ENCODE peak calls at places on chromosome 16, in four cellular contexts. One of them, this sample, is unnamed.

GRCh38 chr16:30926333-30926811 is 3.0 kb downstream of the FBXL19 start:
- DNase-seq in Kasumi-1: no peak
- DNase-seq in WTC11: no peak
- DNase-seq in NCI-H82: no peak
- DNase-seq in this sample: no peak

GRCh38 chr16:35249051-35249450 is 1789.6 kb downstream of the TP53TG3F start:
- DNase-seq in WTC11: no peak
- DNase-seq in Kasumi-1: no peak
- DNase-seq in NCI-H82: no peak
- DNase-seq in this sample: no peak

GRCh38 chr16:85513180-85513579 is 99.9 kb upstream of the GSE1 start:
- DNase-seq in NCI-H82: no peak
- DNase-seq in Kasumi-1: no peak
- DNase-seq in WTC11: no peak
- DNase-seq in this sample: no peak

GRCh38 chr16:89130448-89130847 is 36.8 kb downstream of the ACSF3 start:
- DNase-seq in NCI-H82: no peak
- DNase-seq in Kasumi-1: no peak
- DNase-seq in WTC11: no peak
- DNase-seq in this sample: no peak

GRCh38 chr16:8505327-8505991 is 84.9 kb downstream of the TMEM114 start:
- DNase-seq in NCI-H82: no peak
- DNase-seq in WTC11: no peak
- DNase-seq in Kasumi-1: no peak
- DNase-seq in this sample: no peak

GRCh38 chr16:66656547-66656946 is 40.0 kb downstream of the CMTM4 start:
- DNase-seq in NCI-H82: no peak
- DNase-seq in Kasumi-1: no peak
- DNase-seq in WTC11: no peak
- DNase-seq in this sample: no peak

GRCh38 chr16:50831751-50832150 is 89.9 kb downstream of the CYLD start:
- DNase-seq in NCI-H82: no peak
- DNase-seq in WTC11: no peak
- DNase-seq in Kasumi-1: no peak
- DNase-seq in this sample: peak

GRCh38 chr16:86074651-86075487 is 175.9 kb downstream of the IRF8 start:
- DNase-seq in Kasumi-1: no peak
- DNase-seq in NCI-H82: no peak
- DNase-seq in WTC11: no peak
- DNase-seq in this sample: peak

GRCh38 chr16:81734632-81735434 is 44.3 kb upstream of the PLCG2 start:
- DNase-seq in Kasumi-1: no peak
- DNase-seq in WTC11: no peak
- DNase-seq in NCI-H82: no peak
- DNase-seq in this sample: no peak

GRCh38 chr16:30004811-30005242 is 6.0 kb downstream of the DOC2A start:
- DNase-seq in WTC11: no peak
- DNase-seq in Kasumi-1: no peak
- DNase-seq in NCI-H82: peak
- DNase-seq in this sample: no peak

GRCh38 chr16:66359012-66359411 is 7.5 kb upstream of the CDH5 start:
- DNase-seq in NCI-H82: no peak
- DNase-seq in WTC11: no peak
- DNase-seq in Kasumi-1: no peak
- DNase-seq in this sample: no peak

This sample was measured in ecto neural progenitor cell.